ENCODE peak calls at places on chromosome 19, in four cellular contexts. Y is NCI-H2081; D is fibroblast of mammary gland; A is stimulated activated CD4-positive, alpha-beta T cell treated with anti-CD3 and anti-CD28 coated beads, Interleukin-4, amount 100 ng/mL, for 48 hours. K is an unnamed sample.

GRCh38 chr19:48713041-48713863 is 6.3 kb downstream of the MAMSTR start:
- DNase-seq in Y (no peak), D (no peak), A (no peak), K (no peak)

GRCh38 chr19:28485300-28485699 is 727.7 kb downstream of the UQCRFS1 start:
- DNase-seq in Y (no peak), D (no peak), A (no peak), K (peak; percentile 88)

GRCh38 chr19:30231408-30232318 is 140.5 kb upstream of the ZNF536 start:
- DNase-seq in Y (no peak), D (no peak), A (no peak), K (no peak)

GRCh38 chr19:55247621-55248099 is 11.2 kb downstream of the PPP6R1 start:
- DNase-seq in Y (no peak), D (peak; percentile 58), A (no peak), K (peak; percentile 75)

GRCh38 chr19:18743281-18743825 is 47.8 kb downstream of the COMP start:
- DNase-seq in Y (no peak), D (no peak), A (no peak), K (peak; percentile 81)

GRCh38 chr19:15251010-15251748 is 18.9 kb upstream of the EPHX3 start:
- DNase-seq in Y (no peak), D (peak; percentile 87), A (no peak), K (no peak)

GRCh38 chr19:35995655-35995993 is 636 bp downstream of the SDHAF1 start:
- DNase-seq in Y (peak; percentile 17), D (peak; percentile 28), A (peak; percentile 32), K (peak; percentile 56)

GRCh38 chr19:58569191-58569942 is 3.8 kb downstream of the MZF1 start:
- DNase-seq in Y (no peak), D (no peak), A (no peak), K (peak; percentile 16)

GRCh38 chr19:45100797-45101196 is 7.8 kb downstream of the PPP1R37 start:
- DNase-seq in Y (no peak), D (peak; percentile 47), A (no peak), K (no peak)

GRCh38 chr19:41325947-41326706 is 16.2 kb downstream of the CCDC97 start:
- DNase-seq in Y (peak; percentile 28), D (peak; percentile 81), A (no peak), K (no peak)

GRCh38 chr19:50909240-50910070 is 1.7 kb downstream of the KLK4 start:
- DNase-seq in Y (peak; percentile 55), D (peak; percentile 44), A (peak; percentile 47), K (peak; percentile 90)

GRCh38 chr19:7637374-7638256 is 705 bp downstream of the STXBP2 start:
- DNase-seq in Y (no peak), D (no peak), A (no peak), K (peak; percentile 59)

GRCh38 chr19:19643158-19644053 is at the start of gene GMIP:
- DNase-seq in Y (peak; percentile 55), D (peak; percentile 32), A (peak; percentile 85), K (peak; percentile 92)

GRCh38 chr19:7806876-7807275 is 23.1 kb upstream of the EVI5L start:
- DNase-seq in Y (no peak), D (no peak), A (no peak), K (no peak)

GRCh38 chr19:1106841-1107654 is 3.3 kb downstream of the GPX4 start:
- DNase-seq in Y (no peak), D (peak; percentile 60), A (no peak), K (peak; percentile 26)

GRCh38 chr19:46616631-46617322 is 8.1 kb downstream of the PTGIR start:
- DNase-seq in Y (peak; percentile 72), D (peak; percentile 74), A (no peak), K (no peak)

GRCh38 chr19:8578642-8579265 is 1.5 kb upstream of the MYO1F start:
- DNase-seq in Y (peak; percentile 23), D (peak; percentile 60), A (peak; percentile 86), K (peak; percentile 86)

GRCh38 chr19:55494172-55494761 is 6.0 kb downstream of the SSC5D start:
- DNase-seq in Y (no peak), D (peak; percentile 91), A (no peak), K (no peak)

GRCh38 chr19:38039966-38040365 is 133.0 kb downstream of the SIPA1L3 start:
- DNase-seq in Y (no peak), D (peak; percentile 97), A (no peak), K (no peak)

GRCh38 chr19:3604987-3605343 is 1.7 kb downstream of the TBXA2R start:
- DNase-seq in Y (no peak), D (no peak), A (no peak), K (no peak)

GRCh38 chr19:56107626-56108351 is 13.3 kb downstream of the ZNF787 start:
- DNase-seq in Y (no peak), D (no peak), A (no peak), K (no peak)

GRCh38 chr19:54107876-54108490 is 5.3 kb downstream of the NDUFA3 start:
- DNase-seq in Y (no peak), D (no peak), A (no peak), K (no peak)

GRCh38 chr19:35851213-35852028 is 883 bp downstream of the NPHS1 start:
- DNase-seq in Y (no peak), D (no peak), A (no peak), K (no peak)

GRCh38 chr19:11737964-11738745 is 591 bp downstream of the ZNF823 start:
- DNase-seq in Y (peak; percentile 12), D (peak; percentile 4), A (peak; percentile 13), K (peak; percentile 89)

GRCh38 chr19:8682931-8683330 is 15.7 kb downstream of the ACTL9 start:
- DNase-seq in Y (no peak), D (no peak), A (no peak), K (no peak)

GRCh38 chr19:51091895-51092873 is 9.5 kb upstream of the KLK14 start:
- DNase-seq in Y (no peak), D (no peak), A (no peak), K (no peak)